ENCODE peak calls at places on chromosomes 1 and 21, in eight cellular contexts. C is T47D; N is stimulated activated CD4-positive, alpha-beta T cell treated with anti-CD3 and anti-CD28 coated beads, Interleukin-4, amount 100 ng/mL, for 4 hours; R is GM23248; Q is ureter; V is AG10803; E is NCI-H774; T is cortex of kidney. O is an unnamed sample.
A peak's percentile ranks its signal among the peaks of the same experiment; 100 is the strongest.

GRCh38 chr1:188363943-188364342 is 1535.2 kb downstream of the PLA2G4A start:
- DNase-seq in V (no peak), N (no peak), C (no peak), R (no peak), Q (no peak), T (no peak), E (no peak), O (peak; percentile 28)

GRCh38 chr1:31712625-31713024 is 8.8 kb upstream of the COL16A1 start:
- DNase-seq in C (no peak), Q (peak; percentile 79), E (no peak), R (peak; percentile 89), N (no peak), V (peak; percentile 92), T (no peak), O (peak; percentile 15)

GRCh38 chr1:43668956-43669355 is 19.0 kb downstream of the KDM4A start:
- DNase-seq in R (peak; percentile 61), T (no peak), C (no peak), Q (no peak), V (peak; percentile 9), E (no peak), N (no peak), O (no peak)

GRCh38 chr1:1946540-1946939 is 27.5 kb upstream of the TMEM52 start:
- DNase-seq in T (no peak), R (peak; percentile 38), C (no peak), V (peak; percentile 27), N (no peak), E (no peak), Q (no peak), O (no peak)

GRCh38 chr1:2547210-2548067 is 8.7 kb upstream of the TNFRSF14 start:
- DNase-seq in E (no peak), T (no peak), Q (no peak), V (no peak), N (peak; percentile 34), R (peak; percentile 32), C (no peak), O (no peak)

GRCh38 chr21:45923146-45923545 is 58.4 kb upstream of the COL6A1 start:
- DNase-seq in R (peak; percentile 87), V (peak; percentile 77), C (peak; percentile 91), Q (peak; percentile 88), N (peak; percentile 53), E (no peak), T (no peak), O (no peak)

GRCh38 chr1:84352298-84353106 is 45.8 kb upstream of the DNASE2B start:
- DNase-seq in C (no peak), T (no peak), Q (no peak), R (peak; percentile 61), E (no peak), N (no peak), V (no peak), O (no peak)

GRCh38 chr1:84027368-84027767 is 28.4 kb upstream of the TTLL7 start:
- DNase-seq in E (no peak), Q (no peak), C (no peak), N (no peak), T (no peak), V (no peak), R (no peak), O (no peak)

GRCh38 chr1:212188599-212189351 is 96.4 kb upstream of the PPP2R5A start:
- DNase-seq in N (no peak), V (no peak), R (no peak), C (no peak), T (no peak), E (no peak), Q (no peak), O (no peak)

GRCh38 chr1:201850053-201850397 is 21.1 kb downstream of the IPO9 start:
- DNase-seq in C (no peak), R (peak; percentile 86), T (no peak), Q (no peak), V (peak; percentile 94), E (no peak), N (no peak), O (no peak)

GRCh38 chr21:37871121-37871862 is 45.0 kb downstream of the KCNJ6 start:
- DNase-seq in T (no peak), C (no peak), Q (no peak), N (no peak), R (peak; percentile 91), V (peak; percentile 88), E (no peak), O (no peak)

GRCh38 chr1:121483961-121484424 is 299.2 kb downstream of the SRGAP2C start:
- DNase-seq in E (no peak), N (no peak), C (no peak), V (peak; percentile 86), Q (no peak), T (no peak), R (peak; percentile 81), O (peak; percentile 16)

GRCh38 chr21:46350571-46350970 is 26.6 kb downstream of the PCNT start:
- DNase-seq in N (no peak), T (no peak), Q (no peak), C (no peak), V (no peak), R (no peak), E (no peak), O (no peak)

GRCh38 chr1:1005774-1006304 is 5.9 kb upstream of the HES4 start:
- DNase-seq in C (no peak), T (no peak), R (no peak), N (no peak), Q (peak; percentile 43), E (no peak), V (no peak), O (no peak)

GRCh38 chr1:8516793-8517556 is 199.1 kb downstream of the SLC45A1 start:
- DNase-seq in R (peak; percentile 71), T (no peak), V (peak; percentile 62), N (no peak), E (no peak), C (no peak), Q (no peak), O (no peak)

GRCh38 chr1:40923511-40924020 is 55.9 kb upstream of the CTPS1 start:
- DNase-seq in T (no peak), C (no peak), N (no peak), R (no peak), E (no peak), V (no peak), Q (no peak), O (no peak)

GRCh38 chr1:70156529-70157120 is 48.8 kb downstream of the LRRC40 start:
- DNase-seq in Q (no peak), V (no peak), N (no peak), E (no peak), T (no peak), C (no peak), R (peak; percentile 64), O (peak; percentile 13)

GRCh38 chr1:41122851-41123518 is 101.5 kb upstream of the SLFNL1 start:
- DNase-seq in T (no peak), E (no peak), Q (no peak), R (peak; percentile 95), V (peak; percentile 89), C (peak; percentile 22), N (no peak), O (peak; percentile 16)

GRCh38 chr1:109603229-109603628 is 16.2 kb downstream of the GNAT2 start:
- DNase-seq in R (no peak), V (no peak), T (no peak), N (no peak), C (no peak), Q (no peak), E (no peak), O (no peak)

GRCh38 chr1:231636157-231636556 is 9.6 kb downstream of the DISC1 start:
- DNase-seq in C (no peak), V (peak; percentile 57), Q (no peak), T (no peak), R (peak; percentile 73), N (no peak), E (peak; percentile 10), O (no peak)

O was measured in NCI-H460.